ENCODE peak calls at places on chromosomes 4 and X, in ten cellular contexts. Y is RWPE1, H is upper lobe of right lung, J is dorsolateral prefrontal cortex, M is lower lobe of right lung, O is transverse colon, S is fibroblast of lung, L is body of pancreas, I is GM23338, G is ovary. Q is an unnamed sample.
A peak's percentile ranks its signal among the peaks of the same experiment; 100 is the strongest.

GRCh38 chrX:56569378-56570061 is 6.1 kb downstream of the UBQLN2 start:
- DNase-seq in O (no peak), Y (no peak), G (no peak), L (no peak), M (no peak), S (no peak), J (no peak), H (no peak), I (no peak), Q (no peak)

GRCh38 chrX:54920610-54921426 is at the start of gene TRO:
- DNase-seq in I (peak; percentile 69), Y (no peak), H (no peak), S (peak; percentile 29), G (peak; percentile 14), J (no peak), L (no peak), M (no peak), O (no peak), Q (no peak)

GRCh38 chr4:77044458-77045124 is 31.2 kb downstream of the CCNI start:
- DNase-seq in M (no peak), G (no peak), Y (peak; percentile 20), L (no peak), I (peak; percentile 78), S (peak; percentile 63), O (no peak), H (no peak), J (no peak), Q (no peak)

GRCh38 chr4:4216668-4217067 is 10.1 kb downstream of the OTOP1 start:
- DNase-seq in J (no peak), Y (peak; percentile 6), I (peak; percentile 63), L (no peak), O (no peak), S (peak; percentile 55), M (no peak), G (no peak), H (no peak), Q (no peak)

GRCh38 chr4:87270144-87270543 is 49.7 kb upstream of the KLHL8 start:
- DNase-seq in O (no peak), J (no peak), G (no peak), I (peak; percentile 65), H (no peak), Y (peak; percentile 64), S (peak; percentile 41), L (peak; percentile 43), M (no peak), Q (no peak)

GRCh38 chr4:95693594-95693993 is 144.8 kb upstream of the UNC5C start:
- DNase-seq in I (peak; percentile 66), H (no peak), L (no peak), G (no peak), M (no peak), J (no peak), O (no peak), Y (no peak), S (peak; percentile 13), Q (no peak)

GRCh38 chrX:150084474-150085229 is 146.4 kb upstream of the EOLA2 start:
- DNase-seq in H (no peak), G (no peak), O (no peak), Y (no peak), L (no peak), J (no peak), S (peak; percentile 88), I (no peak), M (no peak), Q (no peak)

GRCh38 chr4:115841873-115842272 is 728.5 kb upstream of the NDST4 start:
- DNase-seq in I (no peak), L (no peak), O (no peak), H (no peak), S (no peak), G (no peak), J (no peak), Y (peak; percentile 6), M (no peak), Q (no peak)

GRCh38 chr4:86033171-86033570 is 326.7 kb downstream of the MAPK10 start:
- DNase-seq in S (peak; percentile 93), J (no peak), L (peak; percentile 21), I (no peak), G (peak; percentile 27), H (no peak), O (peak; percentile 9), Y (no peak), M (peak; percentile 48), Q (peak; percentile 44)

GRCh38 chrX:150364347-150365050 is 1.4 kb downstream of the MAMLD1 start:
- DNase-seq in H (peak; percentile 59), S (peak; percentile 23), L (peak; percentile 29), M (peak; percentile 45), O (peak; percentile 21), G (peak; percentile 20), Y (no peak), J (no peak), I (peak; percentile 8), Q (no peak)

GRCh38 chr4:61772116-61772515 is 572.0 kb downstream of the ADGRL3 start:
- DNase-seq in M (no peak), I (no peak), H (no peak), J (no peak), S (peak; percentile 54), L (no peak), Y (peak; percentile 69), O (no peak), G (no peak), Q (no peak)

GRCh38 chr4:140743194-140743931 is 12.8 kb downstream of the TBC1D9 start:
- DNase-seq in G (no peak), H (no peak), M (no peak), L (no peak), S (peak; percentile 54), O (peak; percentile 34), I (peak; percentile 42), Y (no peak), J (no peak), Q (no peak)
- TF ChIP-seq CTCF in G (no peak), H (no peak), M (peak; percentile 20), L (peak; percentile 12), S (peak; percentile 24), O (no peak), I (peak; percentile 55), Y (no peak), J (no peak), Q (peak; percentile 29)

GRCh38 chr4:153427363-153428071 is 38.6 kb upstream of the TMEM131L start:
- DNase-seq in Y (peak; percentile 17), O (no peak), H (no peak), G (no peak), I (no peak), M (no peak), L (no peak), S (peak; percentile 77), J (no peak), Q (no peak)

GRCh38 chr4:153432971-153433752 is 33.0 kb upstream of the TMEM131L start:
- DNase-seq in I (peak; percentile 80), O (peak; percentile 74), M (peak; percentile 62), L (peak; percentile 91), G (no peak), J (no peak), S (peak; percentile 85), H (no peak), Y (peak; percentile 71), Q (peak; percentile 65)

GRCh38 chr4:153433753-153434105 is 32.4 kb upstream of the TMEM131L start:
- DNase-seq in M (no peak), Y (no peak), O (no peak), L (no peak), G (no peak), S (no peak), H (no peak), I (no peak), J (no peak), Q (no peak)

GRCh38 chr4:153426207-153426886 is 39.8 kb upstream of the TMEM131L start:
- DNase-seq in H (no peak), G (no peak), J (no peak), O (no peak), L (no peak), M (no peak), Y (no peak), I (no peak), S (no peak), Q (no peak)

DNA sequence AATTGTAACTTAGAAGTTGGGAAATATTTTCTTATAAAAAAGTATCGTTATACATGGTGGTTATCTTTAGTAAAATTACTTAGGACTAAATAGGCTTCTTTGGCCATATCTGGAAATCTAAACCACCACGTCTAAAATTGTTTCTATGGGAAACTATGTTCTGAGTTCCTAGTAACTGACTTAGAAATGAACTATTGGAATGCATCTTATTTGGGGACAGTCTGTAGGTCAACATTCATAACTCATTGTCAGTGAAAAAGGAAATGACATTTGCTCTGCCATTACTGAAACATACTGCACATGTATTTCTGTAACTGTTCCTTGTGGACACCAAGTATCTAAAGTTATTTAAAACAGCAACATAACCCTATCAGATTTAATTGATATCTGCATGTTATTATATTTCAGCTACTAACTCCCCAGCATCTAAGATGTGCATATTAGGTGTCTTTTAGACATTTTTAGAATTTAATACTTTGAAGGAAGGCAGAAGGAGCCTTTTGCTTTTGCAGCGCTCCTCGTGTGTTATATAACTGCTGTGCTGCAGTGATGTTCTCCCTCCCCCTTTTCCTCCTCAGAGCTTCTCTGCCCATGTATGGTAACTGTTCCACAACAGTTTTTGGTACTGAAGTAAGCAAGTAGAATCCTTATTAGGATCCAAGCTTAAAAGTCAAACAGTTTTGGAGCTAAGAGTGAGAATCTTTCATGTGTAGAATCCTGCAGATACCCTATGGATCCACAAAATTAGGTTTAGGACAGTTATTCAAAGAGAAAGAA is 37.2 kb upstream of the TMEM131L start:
- DNase-seq in M (no peak), Y (no peak), L (no peak), I (no peak), O (no peak), H (no peak), J (no peak), G (no peak), S (peak; percentile 27), Q (no peak)
- H3K27ac ChIP-seq in M (no peak overlapping the region), Y (no peak overlapping the region), L (no peak overlapping the region), I (no peak overlapping the region), O (peak overlapping the region; percentile 52), H (peak overlapping the region; percentile 18), J (no peak overlapping the region), G (no peak overlapping the region), S (no peak overlapping the region), Q (no peak overlapping the region)

DNA sequence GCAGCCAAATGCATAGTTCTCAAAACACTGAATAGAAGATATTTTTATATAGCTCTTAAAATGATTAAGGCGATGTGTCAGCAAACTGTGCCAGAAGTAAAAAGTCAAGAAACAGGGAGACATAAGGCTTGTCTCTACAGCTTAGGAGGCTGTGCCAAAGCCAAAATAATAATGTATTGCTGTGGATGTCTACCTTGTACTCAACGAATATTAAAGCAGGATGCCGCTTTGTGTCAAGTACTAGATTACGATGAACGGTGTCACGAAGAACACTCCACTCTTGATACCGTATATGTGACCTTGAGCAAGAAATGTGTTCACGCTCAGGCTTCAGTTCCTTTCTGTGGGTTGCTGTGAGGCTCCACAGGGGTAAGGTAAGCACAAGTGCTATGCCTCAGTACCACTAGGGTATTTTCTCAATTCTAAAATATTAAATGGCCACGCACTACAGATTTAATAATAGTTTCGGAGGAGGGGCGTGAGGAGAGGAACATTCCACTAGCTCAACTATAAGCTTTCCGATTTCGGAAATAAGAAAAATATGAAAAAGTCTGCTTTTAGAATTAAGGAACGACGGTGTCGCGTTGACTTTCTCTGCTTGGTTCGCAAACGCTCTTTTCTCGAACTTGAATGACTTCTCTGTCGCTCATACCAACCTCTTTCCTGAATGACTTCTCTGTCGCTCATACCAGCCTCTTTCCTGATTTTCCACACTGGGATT is 679 bp upstream of the SCOC start:
- DNase-seq in Y (peak; percentile 8), G (no peak), L (no peak), J (no peak), O (peak; percentile 22), H (no peak), S (peak; percentile 19), I (peak; percentile 10), M (no peak), Q (no peak)
- TF ChIP-seq CTCF in Y (no peak), G (no peak), L (no peak), J (peak; percentile 34), O (peak; percentile 60), H (peak; percentile 14), S (peak; percentile 5), I (no peak), M (peak; percentile 13), Q (peak; percentile 46)

GRCh38 chr4:1769692-1770091 is 23.4 kb upstream of the FGFR3 start:
- DNase-seq in S (no peak), I (no peak), J (no peak), O (no peak), M (no peak), Y (no peak), G (no peak), H (no peak), L (no peak), Q (no peak)
- H3K27ac ChIP-seq in S (no peak overlapping the region), I (no peak overlapping the region), J (no peak overlapping the region), O (no peak overlapping the region), M (peak overlapping the region; percentile 80), Y (peak overlapping the region; percentile 81), G (no peak overlapping the region), H (peak overlapping the region; percentile 78), L (peak overlapping the region; percentile 90), Q (no peak overlapping the region)

Q was measured in heart left ventricle.